ENCODE peak calls at places on chromosomes 1 and 21, in eight cellular contexts. W, N, E, C, U, I, L and K are unnamed samples.

GRCh38 chr21:33372582-33372981 is 30.6 kb upstream of the IFNGR2 start:
- DNase-seq in W (no peak), N (no peak), E (no peak), C (no peak), U (no peak), I (no peak), L (no peak), K (no peak)

GRCh38 chr1:53413175-53414001 is 45.8 kb upstream of the DMRTB1 start:
- DNase-seq in W (peak), N (no peak), E (no peak), C (peak), U (no peak), I (peak), L (no peak), K (peak)

GRCh38 chr1:76764638-76765572 is 102.4 kb upstream of the ST6GALNAC5 start:
- DNase-seq in W (no peak), N (no peak), E (no peak), C (no peak), U (no peak), I (no peak), L (no peak), K (no peak)

GRCh38 chr1:8025061-8025670 is 943 bp downstream of the ERRFI1 start:
- DNase-seq in W (no peak), N (no peak), E (no peak), C (no peak), U (no peak), I (no peak), L (no peak), K (no peak)

GRCh38 chr1:165356876-165357275 is 361 bp upstream of the LMX1A start:
- DNase-seq in W (no peak), N (no peak), E (no peak), C (no peak), U (no peak), I (no peak), L (no peak), K (no peak)

GRCh38 chr1:64873576-64873975 is 92.8 kb downstream of the JAK1 start:
- DNase-seq in W (no peak), N (no peak), E (no peak), C (no peak), U (no peak), I (no peak), L (no peak), K (no peak)

GRCh38 chr21:18812308-18812707 is 408.7 kb upstream of the TMPRSS15 start:
- DNase-seq in W (no peak), N (no peak), E (no peak), C (no peak), U (no peak), I (no peak), L (no peak), K (no peak)

GRCh38 chr1:1069711-1070676 is 4.1 kb downstream of the RNF223 start:
- DNase-seq in W (peak), N (no peak), E (no peak), C (peak), U (no peak), I (no peak), L (peak), K (no peak)

GRCh38 chr1:79478160-79478559 is 471.6 kb upstream of the ADGRL4 start:
- DNase-seq in W (no peak), N (no peak), E (no peak), C (no peak), U (no peak), I (no peak), L (no peak), K (no peak)

GRCh38 chr1:245026252-245026651 is 128.5 kb upstream of the KIF26B start:
- DNase-seq in W (no peak), N (no peak), E (no peak), C (no peak), U (no peak), I (no peak), L (no peak), K (no peak)

GRCh38 chr21:45747802-45748445 is 104.4 kb downstream of the PCBP3 start:
- DNase-seq in W (peak), N (no peak), E (no peak), C (no peak), U (no peak), I (peak), L (no peak), K (peak)

GRCh38 chr1:179042087-179042486 is 16.4 kb downstream of the FAM20B start:
- DNase-seq in W (no peak), N (no peak), E (no peak), C (no peak), U (no peak), I (no peak), L (no peak), K (no peak)

GRCh38 chr1:182229907-182230522 is 161.6 kb downstream of the GLUL start:
- DNase-seq in W (no peak), N (no peak), E (no peak), C (no peak), U (no peak), I (no peak), L (no peak), K (no peak)

GRCh38 chr1:157841708-157842107 is at the start of gene CD5L:
- DNase-seq in W (no peak), N (no peak), E (no peak), C (no peak), U (no peak), I (no peak), L (no peak), K (no peak)

GRCh38 chr1:167200749-167201148 is 19.9 kb upstream of the POU2F1 start:
- DNase-seq in W (no peak), N (no peak), E (no peak), C (no peak), U (no peak), I (no peak), L (no peak), K (no peak)

GRCh38 chr1:15483971-15484370 is 8.1 kb downstream of the CELA2B start:
- DNase-seq in W (no peak), N (no peak), E (no peak), C (no peak), U (no peak), I (no peak), L (no peak), K (no peak)

GRCh38 chr1:170530972-170531757 is 801 bp upstream of the GORAB start:
- DNase-seq in W (no peak), N (peak), E (no peak), C (no peak), U (peak), I (no peak), L (peak), K (no peak)

GRCh38 chr1:110152133-110152785 is 2.0 kb downstream of the SLC6A17 start:
- DNase-seq in W (peak), N (no peak), E (no peak), C (peak), U (no peak), I (peak), L (peak), K (peak)

GRCh38 chr1:25033828-25034451 is 103.9 kb upstream of the RUNX3 start:
- DNase-seq in W (no peak), N (no peak), E (peak), C (no peak), U (no peak), I (no peak), L (peak), K (no peak)

GRCh38 chr1:227914801-227915563 is 32.8 kb downstream of the WNT9A start:
- DNase-seq in W (no peak), N (no peak), E (no peak), C (no peak), U (no peak), I (no peak), L (no peak), K (no peak)

GRCh38 chr1:151547119-151547899 is 7.2 kb downstream of the TUFT1 start:
- DNase-seq in W (peak), N (peak), E (peak), C (peak), U (peak), I (peak), L (no peak), K (peak)

GRCh38 chr1:84121360-84121759 is 22.7 kb upstream of the PRKACB start:
- DNase-seq in W (no peak), N (no peak), E (no peak), C (no peak), U (no peak), I (no peak), L (no peak), K (no peak)

GRCh38 chr1:113423826-113424225 is 33.5 kb downstream of the MAGI3 start:
- DNase-seq in W (no peak), N (no peak), E (no peak), C (no peak), U (no peak), I (no peak), L (no peak), K (no peak)

GRCh38 chr1:209354111-209354839 is 229.2 kb upstream of the CAMK1G start:
- DNase-seq in W (peak), N (peak), E (peak), C (peak), U (peak), I (peak), L (no peak), K (peak)

GRCh38 chr21:46157987-46158451 is 2.6 kb upstream of the FTCD start:
- DNase-seq in W (no peak), N (peak), E (peak), C (no peak), U (no peak), I (no peak), L (no peak), K (no peak)

GRCh38 chr1:21508580-21509350 is 458 bp upstream of the ALPL start:
- DNase-seq in W (peak), N (no peak), E (peak), C (no peak), U (peak), I (no peak), L (peak), K (peak)

GRCh38 chr1:86965827-86966182 is 51.4 kb downstream of the HS2ST1 start:
- DNase-seq in W (no peak), N (no peak), E (no peak), C (no peak), U (no peak), I (no peak), L (no peak), K (no peak)

GRCh38 chr1:47696911-47697441 is 259.1 kb downstream of the FOXD2 start:
- DNase-seq in W (no peak), N (peak), E (no peak), C (peak), U (no peak), I (no peak), L (peak), K (no peak)

GRCh38 chr1:45216200-45216541 is 9.8 kb upstream of the ZSWIM5 start:
- DNase-seq in W (no peak), N (no peak), E (no peak), C (no peak), U (no peak), I (no peak), L (no peak), K (no peak)

GRCh38 chr1:210558302-210558701 is 229.6 kb downstream of the HHAT start:
- DNase-seq in W (peak), N (no peak), E (peak), C (no peak), U (peak), I (no peak), L (no peak), K (no peak)

GRCh38 chr1:202815120-202815519 is 4.4 kb downstream of the PCAT6 start:
- DNase-seq in W (no peak), N (no peak), E (no peak), C (peak), U (no peak), I (no peak), L (no peak), K (no peak)

GRCh38 chr1:95951291-95951690 is 717.3 kb downstream of the RWDD3 start:
- DNase-seq in W (no peak), N (no peak), E (no peak), C (no peak), U (no peak), I (no peak), L (no peak), K (no peak)

GRCh38 chr1:54384471-54384870 is 21.7 kb downstream of the SSBP3 start:
- DNase-seq in W (no peak), N (no peak), E (no peak), C (no peak), U (no peak), I (no peak), L (no peak), K (no peak)

GRCh38 chr21:26469789-26470188 is 103.3 kb downstream of the CYYR1 start:
- DNase-seq in W (peak), N (no peak), E (no peak), C (no peak), U (no peak), I (peak), L (no peak), K (no peak)

GRCh38 chr21:27622636-27623035 is 655.7 kb upstream of the ADAMTS5 start:
- DNase-seq in W (no peak), N (no peak), E (no peak), C (no peak), U (no peak), I (no peak), L (no peak), K (no peak)
- TF ChIP-seq POLR2A in W (no peak), N (no peak), E (no peak), C (no peak), U (no peak), I (no peak), L (no peak), K (no peak)

GRCh38 chr1:154404984-154405761 is at the start of gene IL6R:
- DNase-seq in W (peak), N (peak), E (peak), C (peak), U (peak), I (peak), L (peak), K (peak)
- TF ChIP-seq POLR2A in W (peak), N (peak), E (no peak), C (peak), U (peak), I (peak), L (no peak), K (peak)

GRCh38 chr1:172574080-172574479 is 41.1 kb downstream of the SUCO start:
- DNase-seq in W (no peak), N (no peak), E (no peak), C (no peak), U (no peak), I (no peak), L (no peak), K (no peak)
- TF ChIP-seq POLR2A in W (no peak), N (no peak), E (no peak), C (no peak), U (no peak), I (no peak), L (no peak), K (no peak)

DNA sequence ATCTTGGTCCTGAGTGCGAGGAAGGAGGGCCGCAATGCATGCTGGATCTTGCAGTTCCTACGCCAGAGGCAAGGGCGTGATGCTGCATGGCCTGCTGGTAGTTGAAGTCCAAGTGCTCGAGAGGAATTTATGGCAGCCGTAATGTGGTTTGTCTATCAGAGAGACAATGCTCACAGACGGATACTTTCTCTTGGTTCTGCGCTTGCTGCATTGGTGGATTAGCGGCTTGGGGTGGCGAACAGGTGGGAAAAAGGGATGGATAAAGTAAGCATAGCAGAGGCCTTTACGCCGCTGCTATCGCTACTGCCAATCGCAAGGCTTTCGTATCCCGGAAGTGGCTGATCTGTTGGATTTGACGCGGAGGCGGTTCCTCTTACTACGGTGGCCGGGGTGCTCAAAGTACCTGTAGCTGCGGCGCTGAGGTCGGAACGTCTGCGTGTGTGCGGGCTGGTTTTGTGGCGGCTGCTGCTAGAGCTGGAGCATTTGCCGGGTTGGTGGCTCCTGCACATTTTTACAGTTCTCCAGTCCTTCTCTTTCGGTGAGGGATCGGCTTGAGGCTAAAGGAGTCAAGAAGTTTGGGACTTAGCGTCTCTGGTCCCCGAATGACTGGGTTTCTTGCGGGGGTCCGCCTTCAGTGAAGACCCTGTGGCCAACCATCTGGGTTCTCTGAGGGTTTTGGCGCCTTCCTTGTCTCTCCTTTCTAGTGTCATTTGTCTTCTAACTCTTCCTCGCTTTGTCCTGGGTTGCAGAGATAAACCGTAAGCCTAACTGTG is at the start of gene ATG4C:
- DNase-seq in W (peak), N (peak), E (peak), C (peak), U (peak), I (peak), L (peak), K (peak)
- TF ChIP-seq POLR2A in W (no peak), N (no peak), E (no peak), C (peak), U (peak), I (peak), L (no peak), K (peak)